ENCODE peak calls at places on chromosome 3, in ten cellular contexts. W is GM12878, A is fibroblast of pulmonary artery, X is adrenal gland, S is tibial artery, E is Panc1, I is K562, R is fibroblast of lung, N is uterus, M is cardiac fibroblast. O is an unnamed sample.

GRCh38 chr3:67947808-67948508 is 293.5 kb upstream of the SUCLG2 start:
- DNase-seq in W (no peak), A (no peak), X (no peak), S (no peak), E (no peak), I (no peak), R (no peak), N (no peak), M (no peak), O (no peak)

GRCh38 chr3:104598848-104599501 is 767.7 kb upstream of the ALCAM start:
- DNase-seq in W (no peak), A (no peak), X (no peak), S (no peak), E (no peak), I (no peak), R (no peak), N (no peak), M (no peak), O (no peak)

GRCh38 chr3:112013058-112013783 is 14.5 kb downstream of the TAGLN3 start:
- DNase-seq in W (no peak), A (peak), X (peak), S (peak), E (peak), I (peak), R (peak), N (peak), M (peak), O (peak)

GRCh38 chr3:10983219-10983916 is 9.2 kb upstream of the SLC6A1 start:
- DNase-seq in W (no peak), A (peak), X (peak), S (no peak), E (peak), I (peak), R (peak), N (no peak), M (peak), O (no peak)

GRCh38 chr3:140128217-140129137 is 193.5 kb downstream of the CLSTN2 start:
- DNase-seq in W (no peak), A (peak), X (peak), S (no peak), E (peak), I (peak), R (no peak), N (no peak), M (peak), O (no peak)

GRCh38 chr3:58490860-58491501 is 915 bp upstream of the KCTD6 start:
- DNase-seq in W (no peak), A (no peak), X (peak), S (peak), E (no peak), I (no peak), R (no peak), N (peak), M (no peak), O (no peak)

GRCh38 chr3:72821170-72821781 is 27.0 kb downstream of the SHQ1 start:
- DNase-seq in W (no peak), A (peak), X (no peak), S (no peak), E (no peak), I (no peak), R (peak), N (no peak), M (peak), O (no peak)

GRCh38 chr3:124115965-124116364 is 124.0 kb upstream of the ROPN1 start:
- DNase-seq in W (no peak), A (no peak), X (no peak), S (no peak), E (no peak), I (no peak), R (peak), N (no peak), M (no peak), O (no peak)

GRCh38 chr3:9247361-9248231 is 1.9 kb downstream of the SRGAP3 start:
- DNase-seq in W (no peak), A (no peak), X (no peak), S (no peak), E (no peak), I (no peak), R (no peak), N (no peak), M (no peak), O (no peak)

GRCh38 chr3:61094608-61095007 is 156.6 kb downstream of the FHIT start:
- DNase-seq in W (no peak), A (no peak), X (no peak), S (no peak), E (no peak), I (no peak), R (no peak), N (no peak), M (no peak), O (no peak)

GRCh38 chr3:14780927-14781507 is 37.7 kb upstream of the FGD5 start:
- DNase-seq in W (peak), A (peak), X (peak), S (no peak), E (peak), I (peak), R (peak), N (no peak), M (peak), O (peak)

GRCh38 chr3:10504161-10505049 is 981 bp downstream of the ATP2B2 start:
- DNase-seq in W (no peak), A (no peak), X (no peak), S (no peak), E (no peak), I (no peak), R (no peak), N (no peak), M (no peak), O (no peak)

GRCh38 chr3:159260049-159260662 is 458.3 kb downstream of the MFSD1 start:
- DNase-seq in W (no peak), A (peak), X (peak), S (no peak), E (no peak), I (peak), R (peak), N (peak), M (peak), O (no peak)

GRCh38 chr3:152104847-152105415 is 163.8 kb upstream of the MBNL1 start:
- DNase-seq in W (no peak), A (no peak), X (no peak), S (no peak), E (no peak), I (peak), R (no peak), N (no peak), M (no peak), O (no peak)

GRCh38 chr3:155500429-155500828 is 206.9 kb upstream of the STRIT1 start:
- DNase-seq in W (no peak), A (no peak), X (no peak), S (no peak), E (no peak), I (no peak), R (peak), N (no peak), M (no peak), O (no peak)

GRCh38 chr3:73056365-73057150 is 4.9 kb upstream of the EBLN2 start:
- DNase-seq in W (no peak), A (peak), X (no peak), S (no peak), E (peak), I (no peak), R (no peak), N (no peak), M (peak), O (no peak)

GRCh38 chr3:72447059-72447946 is 400.9 kb downstream of the SHQ1 start:
- DNase-seq in W (no peak), A (peak), X (peak), S (peak), E (no peak), I (peak), R (peak), N (peak), M (peak), O (peak)

GRCh38 chr3:41330465-41330864 is 131.2 kb downstream of the CTNNB1 start:
- DNase-seq in W (no peak), A (peak), X (no peak), S (no peak), E (no peak), I (no peak), R (peak), N (no peak), M (peak), O (no peak)

GRCh38 chr3:83453010-83453409 is 1505.8 kb upstream of the CADM2 start:
- DNase-seq in W (no peak), A (no peak), X (no peak), S (no peak), E (no peak), I (no peak), R (no peak), N (no peak), M (no peak), O (no peak)

GRCh38 chr3:39212665-39213064 is 20.3 kb upstream of the XIRP1 start:
- DNase-seq in W (no peak), A (no peak), X (no peak), S (no peak), E (no peak), I (no peak), R (no peak), N (no peak), M (no peak), O (no peak)

GRCh38 chr3:174945951-174946350 is 86.8 kb downstream of the NAALADL2 start:
- DNase-seq in W (no peak), A (no peak), X (no peak), S (no peak), E (no peak), I (no peak), R (no peak), N (no peak), M (no peak), O (no peak)

GRCh38 chr3:168625477-168625876 is 529.8 kb upstream of the GOLIM4 start:
- DNase-seq in W (no peak), A (no peak), X (no peak), S (no peak), E (no peak), I (no peak), R (no peak), N (no peak), M (no peak), O (no peak)

GRCh38 chr3:168622795-168623194 is 527.1 kb upstream of the GOLIM4 start:
- DNase-seq in W (no peak), A (no peak), X (no peak), S (no peak), E (no peak), I (no peak), R (no peak), N (no peak), M (no peak), O (no peak)

GRCh38 chr3:168628549-168628948 is 532.8 kb upstream of the GOLIM4 start:
- DNase-seq in W (no peak), A (no peak), X (no peak), S (no peak), E (no peak), I (no peak), R (no peak), N (no peak), M (no peak), O (no peak)

GRCh38 chr3:168624195-168624594 is 528.5 kb upstream of the GOLIM4 start:
- DNase-seq in W (no peak), A (no peak), X (no peak), S (no peak), E (no peak), I (no peak), R (no peak), N (no peak), M (no peak), O (no peak)

GRCh38 chr3:168624892-168625291 is 529.2 kb upstream of the GOLIM4 start:
- DNase-seq in W (no peak), A (no peak), X (no peak), S (no peak), E (no peak), I (no peak), R (no peak), N (no peak), M (no peak), O (no peak)
- TF ChIP-seq CTCF in W (no peak), A (no peak), X (no peak), S (no peak), E (no peak), I (no peak), R (no peak), N (no peak), M (no peak), O (no peak)

GRCh38 chr3:108590443-108590842 is 921 bp downstream of the DZIP3 start:
- DNase-seq in W (no peak), A (no peak), X (no peak), S (no peak), E (no peak), I (peak), R (peak), N (no peak), M (peak), O (no peak)
- H3K4me3 ChIP-seq in W (peak), A (peak), X (no peak), S (peak), E (peak), I (peak), R (peak), N (no peak), M (no peak), O (peak)

GRCh38 chr3:137409584-137409983 is 354.5 kb upstream of the SOX14 start:
- DNase-seq in W (no peak), A (no peak), X (no peak), S (no peak), E (no peak), I (no peak), R (no peak), N (no peak), M (no peak), O (no peak)
- TF ChIP-seq CTCF in W (peak), A (no peak), X (no peak), S (no peak), E (peak), I (no peak), R (no peak), N (no peak), M (no peak), O (peak)

DNA sequence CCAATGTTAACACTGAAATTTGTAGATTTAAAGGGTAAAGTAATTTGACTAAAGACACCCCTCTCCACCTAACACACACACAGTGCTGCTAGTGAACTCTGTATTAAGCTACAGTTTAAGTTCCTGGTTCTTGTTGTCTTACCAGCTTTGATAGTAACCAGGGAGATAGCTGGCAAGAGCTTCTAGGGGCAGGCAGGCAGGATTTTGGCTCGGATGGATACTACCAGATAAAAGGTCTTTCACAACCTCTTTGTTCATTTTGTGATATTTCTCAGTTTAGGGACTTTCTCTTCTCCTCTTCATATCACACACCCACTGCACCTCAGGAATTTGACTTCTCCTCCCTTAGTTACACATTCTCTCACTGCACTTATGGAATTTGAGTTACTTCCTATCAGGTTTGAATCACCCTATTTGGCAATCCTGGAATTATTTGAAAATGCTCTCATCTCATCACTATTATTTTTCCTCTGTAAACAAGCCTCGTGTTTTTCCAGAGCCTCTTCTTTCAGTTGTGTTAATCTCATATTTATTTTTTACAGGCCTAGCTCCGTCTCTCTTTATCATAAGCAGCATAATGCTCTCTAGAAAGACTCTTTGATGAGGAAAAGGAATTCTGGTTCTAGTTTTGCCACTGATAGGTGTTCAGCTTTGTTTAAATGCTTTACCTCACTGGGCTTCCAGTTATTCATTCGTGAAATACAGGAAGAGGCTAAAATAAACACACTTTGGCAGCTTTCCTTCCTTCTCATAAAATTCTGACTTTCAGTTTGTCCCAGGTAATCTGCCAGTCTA is 23.0 kb upstream of the CLDN1 start:
- DNase-seq in W (no peak), A (peak), X (peak), S (no peak), E (peak), I (no peak), R (peak), N (no peak), M (peak), O (no peak)
- H3K4me3 ChIP-seq in W (no peak), A (peak), X (no peak), S (no peak), E (peak), I (no peak), R (no peak), N (no peak), M (no peak), O (no peak)

GRCh38 chr3:79018671-79019136 is 749.1 kb downstream of the ROBO1 start:
- DNase-seq in W (no peak), A (peak), X (peak), S (peak), E (no peak), I (no peak), R (peak), N (peak), M (peak), O (no peak)
- TF ChIP-seq CTCF in W (no peak), A (no peak), X (no peak), S (no peak), E (peak), I (no peak), R (peak), N (no peak), M (no peak), O (no peak)

DNA sequence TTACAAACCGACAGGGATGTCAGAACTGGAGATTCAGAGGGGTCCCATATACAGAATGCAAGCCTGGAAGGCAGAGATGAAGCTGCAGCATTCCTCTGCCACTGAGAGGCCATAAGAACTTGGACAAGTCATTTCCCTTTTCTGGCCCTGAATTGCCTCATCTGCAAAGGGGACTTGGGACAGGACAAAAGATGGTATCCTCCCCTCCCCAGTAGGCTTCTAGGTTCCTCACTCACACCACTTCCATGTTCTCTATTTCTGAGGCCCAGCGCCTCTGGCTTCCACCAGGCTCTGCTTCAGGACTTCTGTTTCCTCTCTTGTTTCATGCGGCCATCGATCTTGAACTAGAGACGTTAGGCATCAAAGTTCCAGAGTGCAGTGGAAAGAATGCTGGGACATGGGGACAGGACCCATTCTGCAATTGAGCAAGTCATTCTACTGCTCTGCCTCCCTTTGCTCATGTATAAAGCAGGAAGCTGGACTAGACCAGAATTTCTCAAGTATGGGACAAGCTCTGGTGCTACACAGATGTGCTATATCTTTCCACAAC is 1.7 kb downstream of the TM4SF4 start:
- DNase-seq in W (no peak), A (no peak), X (no peak), S (no peak), E (no peak), I (no peak), R (no peak), N (no peak), M (no peak), O (no peak)
- H3K4me3 ChIP-seq in W (no peak), A (no peak), X (no peak), S (no peak), E (no peak), I (no peak), R (no peak), N (no peak), M (no peak), O (no peak)